ENCODE peak calls at places on chromosomes 6 and 20, in six cellular contexts. One of them, this sample, is unnamed.

GRCh38 chr20:15020845-15021244 is 683.4 kb upstream of the FLRT3 start:
- ATAC-seq in Panc1: no peak
- ATAC-seq in stimulated activated naive CD8-positive, alpha-beta T cell treated with anti-CD3 and anti-CD28 coated beads, Interleukin-15, Interleukin-2, amounts not matched to agents 100 U/mL and 50 U/mL, for 24 hours: no peak
- ATAC-seq in GM12878: no peak
- ATAC-seq in SK-N-SH treated with all-trans-retinoic acid at 6 μM for 48 hours: no peak
- ATAC-seq in heart left ventricle: no peak
- ATAC-seq in this sample: no peak

GRCh38 chr20:37223053-37223452 is 38.6 kb downstream of the GHRH start:
- ATAC-seq in GM12878: peak
- ATAC-seq in heart left ventricle: peak
- ATAC-seq in SK-N-SH treated with all-trans-retinoic acid at 6 μM for 48 hours: peak
- ATAC-seq in stimulated activated naive CD8-positive, alpha-beta T cell treated with anti-CD3 and anti-CD28 coated beads, Interleukin-15, Interleukin-2, amounts not matched to agents 100 U/mL and 50 U/mL, for 24 hours: no peak
- ATAC-seq in Panc1: no peak
- ATAC-seq in this sample: peak

GRCh38 chr6:86147859-86148258 is 505.2 kb upstream of the SYNCRIP start:
- ATAC-seq in stimulated activated naive CD8-positive, alpha-beta T cell treated with anti-CD3 and anti-CD28 coated beads, Interleukin-15, Interleukin-2, amounts not matched to agents 100 U/mL and 50 U/mL, for 24 hours: no peak
- ATAC-seq in SK-N-SH treated with all-trans-retinoic acid at 6 μM for 48 hours: no peak
- ATAC-seq in GM12878: no peak
- ATAC-seq in heart left ventricle: no peak
- ATAC-seq in Panc1: no peak
- ATAC-seq in this sample: no peak

GRCh38 chr20:57574954-57575353 is 14.0 kb downstream of the PCK1 start:
- ATAC-seq in GM12878: no peak
- ATAC-seq in SK-N-SH treated with all-trans-retinoic acid at 6 μM for 48 hours: no peak
- ATAC-seq in Panc1: no peak
- ATAC-seq in stimulated activated naive CD8-positive, alpha-beta T cell treated with anti-CD3 and anti-CD28 coated beads, Interleukin-15, Interleukin-2, amounts not matched to agents 100 U/mL and 50 U/mL, for 24 hours: no peak
- ATAC-seq in heart left ventricle: no peak
- ATAC-seq in this sample: no peak

GRCh38 chr6:24898607-24899133 is 37.1 kb downstream of the RIPOR2 start:
- ATAC-seq in Panc1: no peak
- ATAC-seq in SK-N-SH treated with all-trans-retinoic acid at 6 μM for 48 hours: no peak
- ATAC-seq in stimulated activated naive CD8-positive, alpha-beta T cell treated with anti-CD3 and anti-CD28 coated beads, Interleukin-15, Interleukin-2, amounts not matched to agents 100 U/mL and 50 U/mL, for 24 hours: no peak
- ATAC-seq in heart left ventricle: no peak
- ATAC-seq in GM12878: no peak
- ATAC-seq in this sample: no peak

GRCh38 chr6:22598386-22598785 is 29.0 kb downstream of the HDGFL1 start:
- ATAC-seq in Panc1: no peak
- ATAC-seq in GM12878: no peak
- ATAC-seq in stimulated activated naive CD8-positive, alpha-beta T cell treated with anti-CD3 and anti-CD28 coated beads, Interleukin-15, Interleukin-2, amounts not matched to agents 100 U/mL and 50 U/mL, for 24 hours: no peak
- ATAC-seq in heart left ventricle: no peak
- ATAC-seq in SK-N-SH treated with all-trans-retinoic acid at 6 μM for 48 hours: no peak
- ATAC-seq in this sample: no peak

GRCh38 chr20:10611357-10611756 is 62.4 kb downstream of the JAG1 start:
- ATAC-seq in Panc1: no peak
- ATAC-seq in stimulated activated naive CD8-positive, alpha-beta T cell treated with anti-CD3 and anti-CD28 coated beads, Interleukin-15, Interleukin-2, amounts not matched to agents 100 U/mL and 50 U/mL, for 24 hours: peak
- ATAC-seq in SK-N-SH treated with all-trans-retinoic acid at 6 μM for 48 hours: peak
- ATAC-seq in GM12878: peak
- ATAC-seq in heart left ventricle: peak
- ATAC-seq in this sample: no peak

GRCh38 chr20:36521526-36521925 is 19.8 kb upstream of the MYL9 start:
- ATAC-seq in SK-N-SH treated with all-trans-retinoic acid at 6 μM for 48 hours: no peak
- ATAC-seq in GM12878: no peak
- ATAC-seq in Panc1: no peak
- ATAC-seq in stimulated activated naive CD8-positive, alpha-beta T cell treated with anti-CD3 and anti-CD28 coated beads, Interleukin-15, Interleukin-2, amounts not matched to agents 100 U/mL and 50 U/mL, for 24 hours: no peak
- ATAC-seq in heart left ventricle: no peak
- ATAC-seq in this sample: no peak

GRCh38 chr6:147709396-147710272 is 201.1 kb downstream of the SAMD5 start:
- ATAC-seq in Panc1: no peak
- ATAC-seq in SK-N-SH treated with all-trans-retinoic acid at 6 μM for 48 hours: no peak
- ATAC-seq in stimulated activated naive CD8-positive, alpha-beta T cell treated with anti-CD3 and anti-CD28 coated beads, Interleukin-15, Interleukin-2, amounts not matched to agents 100 U/mL and 50 U/mL, for 24 hours: no peak
- ATAC-seq in heart left ventricle: peak
- ATAC-seq in GM12878: no peak
- ATAC-seq in this sample: no peak

GRCh38 chr6:13666194-13667105 is 45.2 kb downstream of the RANBP9 start:
- ATAC-seq in Panc1: no peak
- ATAC-seq in heart left ventricle: no peak
- ATAC-seq in SK-N-SH treated with all-trans-retinoic acid at 6 μM for 48 hours: no peak
- ATAC-seq in GM12878: no peak
- ATAC-seq in stimulated activated naive CD8-positive, alpha-beta T cell treated with anti-CD3 and anti-CD28 coated beads, Interleukin-15, Interleukin-2, amounts not matched to agents 100 U/mL and 50 U/mL, for 24 hours: peak
- ATAC-seq in this sample: no peak

GRCh38 chr6:71300561-71301168 is 12.1 kb downstream of the OGFRL1 start:
- ATAC-seq in stimulated activated naive CD8-positive, alpha-beta T cell treated with anti-CD3 and anti-CD28 coated beads, Interleukin-15, Interleukin-2, amounts not matched to agents 100 U/mL and 50 U/mL, for 24 hours: no peak
- ATAC-seq in heart left ventricle: peak
- ATAC-seq in SK-N-SH treated with all-trans-retinoic acid at 6 μM for 48 hours: no peak
- ATAC-seq in Panc1: no peak
- ATAC-seq in GM12878: no peak
- ATAC-seq in this sample: no peak

GRCh38 chr20:32034581-32035397 is 17.3 kb upstream of the HCK start:
- ATAC-seq in SK-N-SH treated with all-trans-retinoic acid at 6 μM for 48 hours: peak
- ATAC-seq in GM12878: peak
- ATAC-seq in Panc1: peak
- ATAC-seq in stimulated activated naive CD8-positive, alpha-beta T cell treated with anti-CD3 and anti-CD28 coated beads, Interleukin-15, Interleukin-2, amounts not matched to agents 100 U/mL and 50 U/mL, for 24 hours: no peak
- ATAC-seq in heart left ventricle: peak
- ATAC-seq in this sample: peak

GRCh38 chr6:159590794-159591193 is 102.2 kb downstream of the SOD2 start:
- ATAC-seq in SK-N-SH treated with all-trans-retinoic acid at 6 μM for 48 hours: no peak
- ATAC-seq in Panc1: no peak
- ATAC-seq in heart left ventricle: no peak
- ATAC-seq in stimulated activated naive CD8-positive, alpha-beta T cell treated with anti-CD3 and anti-CD28 coated beads, Interleukin-15, Interleukin-2, amounts not matched to agents 100 U/mL and 50 U/mL, for 24 hours: no peak
- ATAC-seq in GM12878: no peak
- ATAC-seq in this sample: no peak

GRCh38 chr20:595330-596308 is 14.5 kb downstream of the TCF15 start:
- ATAC-seq in GM12878: no peak
- ATAC-seq in SK-N-SH treated with all-trans-retinoic acid at 6 μM for 48 hours: no peak
- ATAC-seq in Panc1: no peak
- ATAC-seq in heart left ventricle: peak
- ATAC-seq in stimulated activated naive CD8-positive, alpha-beta T cell treated with anti-CD3 and anti-CD28 coated beads, Interleukin-15, Interleukin-2, amounts not matched to agents 100 U/mL and 50 U/mL, for 24 hours: no peak
- ATAC-seq in this sample: peak

GRCh38 chr20:40670251-40670650 is 18.8 kb downstream of the MAFB start:
- ATAC-seq in GM12878: no peak
- ATAC-seq in SK-N-SH treated with all-trans-retinoic acid at 6 μM for 48 hours: no peak
- ATAC-seq in Panc1: no peak
- ATAC-seq in heart left ventricle: no peak
- ATAC-seq in stimulated activated naive CD8-positive, alpha-beta T cell treated with anti-CD3 and anti-CD28 coated beads, Interleukin-15, Interleukin-2, amounts not matched to agents 100 U/mL and 50 U/mL, for 24 hours: no peak
- ATAC-seq in this sample: no peak

GRCh38 chr6:142200846-142201628 is 54.0 kb downstream of the VTA1 start:
- ATAC-seq in Panc1: no peak
- ATAC-seq in heart left ventricle: peak
- ATAC-seq in SK-N-SH treated with all-trans-retinoic acid at 6 μM for 48 hours: no peak
- ATAC-seq in GM12878: no peak
- ATAC-seq in stimulated activated naive CD8-positive, alpha-beta T cell treated with anti-CD3 and anti-CD28 coated beads, Interleukin-15, Interleukin-2, amounts not matched to agents 100 U/mL and 50 U/mL, for 24 hours: no peak
- ATAC-seq in this sample: no peak

This sample was measured in stimulated activated memory B cell treated with anti-CD40 and anti-IgM and Interleukin-4, amounts not matched to agents 10 μg/mL and 1 μg/mL and 100 μg/mL, for 72 hours.